ENCODE peak calls at places on chromosome 22, in five cellular contexts. C, D, T, M and P are unnamed samples.

GRCh38 chr22:44195189-44195871 is 14.6 kb downstream of the PARVG start:
- ATAC-seq in D (no peak), T (no peak), C (no peak), M (no peak), P (peak; percentile 43)

GRCh38 chr22:34587357-34588356 is 478.3 kb upstream of the ISX start:
- ATAC-seq in T (no peak), D (no peak), M (no peak), C (no peak), P (no peak)

GRCh38 chr22:19448076-19448607 is 631 bp upstream of the C22orf39 start:
- ATAC-seq in D (peak; percentile 13), M (peak; percentile 16), C (peak; percentile 50), T (peak; percentile 66), P (peak; percentile 85)

GRCh38 chr22:47175151-47175760 is 412.8 kb downstream of the TBC1D22A start:
- ATAC-seq in M (no peak), T (no peak), C (no peak), D (no peak), P (no peak)

GRCh38 chr22:24117942-24118341 is 63.3 kb upstream of the SUSD2 start:
- ATAC-seq in C (no peak), M (no peak), T (no peak), D (no peak), P (no peak)

GRCh38 chr22:32528984-32529982 is 54.7 kb downstream of the FBXO7 start:
- ATAC-seq in D (peak; percentile 73), M (peak; percentile 75), T (peak; percentile 84), C (peak; percentile 84), P (peak; percentile 75)

GRCh38 chr22:22343603-22344276 is 99.2 kb downstream of the VPREB1 start:
- ATAC-seq in D (no peak), C (peak; percentile 61), T (no peak), M (no peak), P (peak; percentile 93)

GRCh38 chr22:28951530-28951929 is 68.2 kb downstream of the ZNRF3 start:
- ATAC-seq in T (peak; percentile 29), C (no peak), D (no peak), M (no peak), P (no peak)

GRCh38 chr22:18056161-18056666 is 21.6 kb upstream of the PEX26 start:
- ATAC-seq in C (peak; percentile 39), M (no peak), D (no peak), T (peak; percentile 90), P (peak; percentile 58)